ENCODE peak calls at places on chromosomes 6 and 20, in nine cellular contexts. One of them, this sample, is unnamed.

GRCh38 chr6:29905286-29905685 is 37.0 kb upstream of the HLA-A start:
- DNase-seq in SJSA1: no peak
- DNase-seq in Karpas-422: no peak
- DNase-seq in CD8-positive, alpha-beta T cell: no peak
- DNase-seq in prostate gland: no peak
- DNase-seq in left lung: no peak
- DNase-seq in A549: no peak
- DNase-seq in endothelial cell of umbilical vein: no peak
- DNase-seq in spleen: no peak
- DNase-seq in this sample: no peak

GRCh38 chr6:94733066-94733465 is 844.3 kb upstream of the MANEA start:
- DNase-seq in SJSA1: no peak
- DNase-seq in Karpas-422: no peak
- DNase-seq in CD8-positive, alpha-beta T cell: no peak
- DNase-seq in prostate gland: no peak
- DNase-seq in left lung: no peak
- DNase-seq in A549: no peak
- DNase-seq in endothelial cell of umbilical vein: no peak
- DNase-seq in spleen: no peak
- DNase-seq in this sample: peak; percentile 15

GRCh38 chr6:168377856-168378832 is 58.6 kb upstream of the DACT2 start:
- DNase-seq in SJSA1: no peak
- DNase-seq in Karpas-422: no peak
- DNase-seq in CD8-positive, alpha-beta T cell: no peak
- DNase-seq in prostate gland: no peak
- DNase-seq in left lung: no peak
- DNase-seq in A549: no peak
- DNase-seq in endothelial cell of umbilical vein: no peak
- DNase-seq in spleen: peak; percentile 41
- DNase-seq in this sample: no peak

GRCh38 chr20:51876511-51876910 is 74.2 kb upstream of the SALL4 start:
- DNase-seq in SJSA1: no peak
- DNase-seq in Karpas-422: no peak
- DNase-seq in CD8-positive, alpha-beta T cell: no peak
- DNase-seq in prostate gland: no peak
- DNase-seq in left lung: no peak
- DNase-seq in A549: no peak
- DNase-seq in endothelial cell of umbilical vein: no peak
- DNase-seq in spleen: no peak
- DNase-seq in this sample: no peak

GRCh38 chr6:25179051-25179778 is 100.0 kb upstream of the CARMIL1 start:
- DNase-seq in SJSA1: peak; percentile 86
- DNase-seq in Karpas-422: no peak
- DNase-seq in CD8-positive, alpha-beta T cell: no peak
- DNase-seq in prostate gland: no peak
- DNase-seq in left lung: no peak
- DNase-seq in A549: no peak
- DNase-seq in endothelial cell of umbilical vein: peak; percentile 84
- DNase-seq in spleen: no peak
- DNase-seq in this sample: no peak

GRCh38 chr20:43248341-43248740 is 58.6 kb upstream of the PTPRT start:
- DNase-seq in SJSA1: no peak
- DNase-seq in Karpas-422: no peak
- DNase-seq in CD8-positive, alpha-beta T cell: no peak
- DNase-seq in prostate gland: no peak
- DNase-seq in left lung: no peak
- DNase-seq in A549: no peak
- DNase-seq in endothelial cell of umbilical vein: no peak
- DNase-seq in spleen: no peak
- DNase-seq in this sample: no peak

GRCh38 chr20:47727909-47728361 is 57.3 kb downstream of the SULF2 start:
- DNase-seq in SJSA1: no peak
- DNase-seq in Karpas-422: no peak
- DNase-seq in CD8-positive, alpha-beta T cell: no peak
- DNase-seq in prostate gland: no peak
- DNase-seq in left lung: no peak
- DNase-seq in A549: no peak
- DNase-seq in endothelial cell of umbilical vein: no peak
- DNase-seq in spleen: peak; percentile 90
- DNase-seq in this sample: peak; percentile 70

GRCh38 chr20:36483919-36484808 is 57.2 kb upstream of the MYL9 start:
- DNase-seq in SJSA1: peak; percentile 70
- DNase-seq in Karpas-422: no peak
- DNase-seq in CD8-positive, alpha-beta T cell: no peak
- DNase-seq in prostate gland: no peak
- DNase-seq in left lung: no peak
- DNase-seq in A549: no peak
- DNase-seq in endothelial cell of umbilical vein: no peak
- DNase-seq in spleen: no peak
- DNase-seq in this sample: peak; percentile 89

GRCh38 chr6:150638765-150639164 is 39.1 kb downstream of the PLEKHG1 start:
- DNase-seq in SJSA1: peak; percentile 9
- DNase-seq in Karpas-422: no peak
- DNase-seq in CD8-positive, alpha-beta T cell: no peak
- DNase-seq in prostate gland: no peak
- DNase-seq in left lung: no peak
- DNase-seq in A549: no peak
- DNase-seq in endothelial cell of umbilical vein: no peak
- DNase-seq in spleen: no peak
- DNase-seq in this sample: no peak

DNA sequence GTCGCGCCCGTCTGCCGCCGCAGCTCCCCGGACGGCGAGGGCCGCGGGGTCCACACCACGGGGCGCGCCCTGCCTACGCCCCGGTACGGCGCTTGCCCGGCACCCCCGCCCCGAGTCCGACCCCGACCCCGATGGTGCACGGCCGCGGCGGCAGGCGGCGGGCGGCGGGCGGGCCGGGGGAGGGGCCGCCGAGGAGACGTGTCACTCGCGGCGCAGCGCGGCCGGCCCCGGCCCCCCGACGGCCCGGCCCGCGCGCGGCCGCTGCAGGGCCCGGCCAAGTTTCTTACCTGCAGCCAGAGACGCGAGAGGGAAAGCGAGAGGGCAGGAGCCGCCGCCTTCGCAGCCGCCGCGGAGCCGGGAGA is 320 bp downstream of the RRBP1 start:
- DNase-seq in SJSA1: no peak
- DNase-seq in Karpas-422: no peak
- DNase-seq in CD8-positive, alpha-beta T cell: peak; percentile 8
- DNase-seq in prostate gland: no peak
- DNase-seq in left lung: no peak
- DNase-seq in A549: no peak
- DNase-seq in endothelial cell of umbilical vein: no peak
- DNase-seq in spleen: no peak
- DNase-seq in this sample: no peak
- H3K4me3 ChIP-seq in SJSA1: peak overlapping the region; percentile 91
- H3K4me3 ChIP-seq in Karpas-422: peak overlapping the region; percentile 70
- H3K4me3 ChIP-seq in CD8-positive, alpha-beta T cell: peak overlapping the region; percentile 50
- H3K4me3 ChIP-seq in prostate gland: peak overlapping the region; percentile 85
- H3K4me3 ChIP-seq in left lung: peak overlapping the region; percentile 73
- H3K4me3 ChIP-seq in A549: peak overlapping the region; percentile 96
- H3K4me3 ChIP-seq in endothelial cell of umbilical vein: peak overlapping the region; percentile 90
- H3K4me3 ChIP-seq in spleen: peak overlapping the region; percentile 96
- H3K4me3 ChIP-seq in this sample: peak overlapping the region; percentile 69

GRCh38 chr20:57251949-57252348 is 14.5 kb downstream of the BMP7 start:
- DNase-seq in SJSA1: no peak
- DNase-seq in Karpas-422: no peak
- DNase-seq in CD8-positive, alpha-beta T cell: no peak
- DNase-seq in prostate gland: no peak
- DNase-seq in left lung: no peak
- DNase-seq in A549: no peak
- DNase-seq in endothelial cell of umbilical vein: no peak
- DNase-seq in spleen: no peak
- DNase-seq in this sample: no peak

GRCh38 chr20:57252559-57253162 is 13.8 kb downstream of the BMP7 start:
- DNase-seq in SJSA1: no peak
- DNase-seq in Karpas-422: no peak
- DNase-seq in CD8-positive, alpha-beta T cell: no peak
- DNase-seq in prostate gland: no peak
- DNase-seq in left lung: no peak
- DNase-seq in A549: no peak
- DNase-seq in endothelial cell of umbilical vein: no peak
- DNase-seq in spleen: no peak
- DNase-seq in this sample: no peak

GRCh38 chr20:57250607-57251343 is 15.7 kb downstream of the BMP7 start:
- DNase-seq in SJSA1: no peak
- DNase-seq in Karpas-422: peak; percentile 65
- DNase-seq in CD8-positive, alpha-beta T cell: no peak
- DNase-seq in prostate gland: no peak
- DNase-seq in left lung: no peak
- DNase-seq in A549: no peak
- DNase-seq in endothelial cell of umbilical vein: no peak
- DNase-seq in spleen: no peak
- DNase-seq in this sample: peak; percentile 96

GRCh38 chr20:57249772-57250171 is 16.7 kb downstream of the BMP7 start:
- DNase-seq in SJSA1: no peak
- DNase-seq in Karpas-422: no peak
- DNase-seq in CD8-positive, alpha-beta T cell: no peak
- DNase-seq in prostate gland: no peak
- DNase-seq in left lung: no peak
- DNase-seq in A549: no peak
- DNase-seq in endothelial cell of umbilical vein: no peak
- DNase-seq in spleen: no peak
- DNase-seq in this sample: no peak

GRCh38 chr20:57251344-57251743 is 15.1 kb downstream of the BMP7 start:
- DNase-seq in SJSA1: peak; percentile 59
- DNase-seq in Karpas-422: no peak
- DNase-seq in CD8-positive, alpha-beta T cell: no peak
- DNase-seq in prostate gland: no peak
- DNase-seq in left lung: no peak
- DNase-seq in A549: no peak
- DNase-seq in endothelial cell of umbilical vein: no peak
- DNase-seq in spleen: no peak
- DNase-seq in this sample: peak; percentile 78
- H3K4me1 ChIP-seq in SJSA1: peaks cover 26% of the 10 kb centered on the region
- H3K4me1 ChIP-seq in Karpas-422: peaks cover 59% of the 10 kb centered on the region
- H3K4me1 ChIP-seq in CD8-positive, alpha-beta T cell: peaks cover 4% of the 10 kb centered on the region
- H3K4me1 ChIP-seq in prostate gland: peaks cover 2% of the 10 kb centered on the region
- H3K4me1 ChIP-seq in left lung: no peaks in the 10 kb centered on the region
- H3K4me1 ChIP-seq in A549: no peaks in the 10 kb centered on the region
- H3K4me1 ChIP-seq in endothelial cell of umbilical vein: no peaks in the 10 kb centered on the region
- H3K4me1 ChIP-seq in spleen: no peaks in the 10 kb centered on the region
- H3K4me1 ChIP-seq in this sample: peaks cover 28% of the 10 kb centered on the region

GRCh38 chr6:33017694-33018353 is 8.4 kb upstream of the HLA-DOA start:
- DNase-seq in SJSA1: no peak
- DNase-seq in Karpas-422: no peak
- DNase-seq in CD8-positive, alpha-beta T cell: no peak
- DNase-seq in prostate gland: no peak
- DNase-seq in left lung: no peak
- DNase-seq in A549: no peak
- DNase-seq in endothelial cell of umbilical vein: no peak
- DNase-seq in spleen: no peak
- DNase-seq in this sample: no peak

GRCh38 chr6:33018418-33018817 is 9.0 kb upstream of the HLA-DOA start:
- DNase-seq in SJSA1: no peak
- DNase-seq in Karpas-422: peak; percentile 54
- DNase-seq in CD8-positive, alpha-beta T cell: no peak
- DNase-seq in prostate gland: no peak
- DNase-seq in left lung: no peak
- DNase-seq in A549: no peak
- DNase-seq in endothelial cell of umbilical vein: no peak
- DNase-seq in spleen: no peak
- DNase-seq in this sample: no peak

GRCh38 chr6:33018904-33019303 is 9.5 kb upstream of the HLA-DOA start:
- DNase-seq in SJSA1: peak; percentile 33
- DNase-seq in Karpas-422: peak; percentile 95
- DNase-seq in CD8-positive, alpha-beta T cell: no peak
- DNase-seq in prostate gland: peak; percentile 36
- DNase-seq in left lung: peak; percentile 88
- DNase-seq in A549: no peak
- DNase-seq in endothelial cell of umbilical vein: peak; percentile 67
- DNase-seq in spleen: peak; percentile 91
- DNase-seq in this sample: no peak

GRCh38 chr6:33017024-33017423 is 7.6 kb upstream of the HLA-DOA start:
- DNase-seq in SJSA1: no peak
- DNase-seq in Karpas-422: no peak
- DNase-seq in CD8-positive, alpha-beta T cell: no peak
- DNase-seq in prostate gland: no peak
- DNase-seq in left lung: no peak
- DNase-seq in A549: no peak
- DNase-seq in endothelial cell of umbilical vein: no peak
- DNase-seq in spleen: no peak
- DNase-seq in this sample: no peak

GRCh38 chr6:33019358-33019757 is 10.0 kb upstream of the HLA-DOA start:
- DNase-seq in SJSA1: no peak
- DNase-seq in Karpas-422: peak; percentile 65
- DNase-seq in CD8-positive, alpha-beta T cell: no peak
- DNase-seq in prostate gland: no peak
- DNase-seq in left lung: no peak
- DNase-seq in A549: no peak
- DNase-seq in endothelial cell of umbilical vein: no peak
- DNase-seq in spleen: no peak
- DNase-seq in this sample: no peak
- H3K4me3 ChIP-seq in SJSA1: no peak overlapping the region
- H3K4me3 ChIP-seq in Karpas-422: peak overlapping the region; percentile 44
- H3K4me3 ChIP-seq in CD8-positive, alpha-beta T cell: no peak overlapping the region
- H3K4me3 ChIP-seq in prostate gland: no peak overlapping the region
- H3K4me3 ChIP-seq in left lung: no peak overlapping the region
- H3K4me3 ChIP-seq in A549: no peak overlapping the region
- H3K4me3 ChIP-seq in endothelial cell of umbilical vein: no peak overlapping the region
- H3K4me3 ChIP-seq in spleen: no peak overlapping the region
- H3K4me3 ChIP-seq in this sample: no peak overlapping the region

GRCh38 chr6:52540286-52540902 is 36.5 kb downstream of the TRAM2 start:
- DNase-seq in SJSA1: peak; percentile 51
- DNase-seq in Karpas-422: no peak
- DNase-seq in CD8-positive, alpha-beta T cell: no peak
- DNase-seq in prostate gland: no peak
- DNase-seq in left lung: no peak
- DNase-seq in A549: no peak
- DNase-seq in endothelial cell of umbilical vein: no peak
- DNase-seq in spleen: no peak
- DNase-seq in this sample: no peak
- H3K4me1 ChIP-seq in SJSA1: peaks cover 90% of the 10 kb centered on the region
- H3K4me1 ChIP-seq in Karpas-422: peaks cover 94% of the 10 kb centered on the region
- H3K4me1 ChIP-seq in CD8-positive, alpha-beta T cell: peaks cover 27% of the 10 kb centered on the region
- H3K4me1 ChIP-seq in prostate gland: peaks cover 11% of the 10 kb centered on the region
- H3K4me1 ChIP-seq in left lung: peaks cover 14% of the 10 kb centered on the region
- H3K4me1 ChIP-seq in A549: peaks cover 72% of the 10 kb centered on the region
- H3K4me1 ChIP-seq in endothelial cell of umbilical vein: peaks cover 91% of the 10 kb centered on the region
- H3K4me1 ChIP-seq in spleen: peaks cover 63% of the 10 kb centered on the region
- H3K4me1 ChIP-seq in this sample: peaks cover 70% of the 10 kb centered on the region